ENCODE peak calls at places on chromosome 1, in seven cellular contexts. N is A549; M is Right ventricle myocardium superior; S is CD4-positive, alpha-beta T cell; E is GM23248; C is SHP77; G is HTR-8/SVneo. W is an unnamed sample.

GRCh38 chr1:53715478-53715877 is 23.5 kb downstream of the GLIS1 start:
- DNase-seq in E (peak), S (no peak), C (no peak), N (peak), M (no peak), G (peak), W (no peak)

GRCh38 chr1:148160421-148161251 is 8.6 kb upstream of the NBPF11 start:
- DNase-seq in S (no peak), C (no peak), M (peak), N (no peak), E (peak), G (no peak), W (no peak)

GRCh38 chr1:151006331-151007052 is at the start of gene MINDY1:
- DNase-seq in M (peak), G (peak), C (peak), E (peak), S (no peak), N (peak), W (peak)

GRCh38 chr1:7827134-7827955 is 25.5 kb downstream of the UTS2 start:
- DNase-seq in M (no peak), G (no peak), S (peak), N (no peak), E (no peak), C (no peak), W (no peak)

GRCh38 chr1:209207126-209207700 is 376.3 kb upstream of the CAMK1G start:
- DNase-seq in E (peak), N (no peak), S (no peak), C (no peak), G (no peak), M (no peak), W (no peak)

GRCh38 chr1:238129677-238130076 is 239.0 kb upstream of the ZP4 start:
- DNase-seq in E (no peak), M (no peak), S (no peak), G (no peak), N (no peak), C (no peak), W (no peak)

GRCh38 chr1:235659186-235659771 is 9.7 kb upstream of the GNG4 start:
- DNase-seq in G (no peak), N (no peak), S (no peak), M (no peak), C (no peak), E (no peak), W (no peak)

GRCh38 chr1:42737257-42737656 is 2.8 kb downstream of the CLDN19 start:
- DNase-seq in M (no peak), N (no peak), S (no peak), E (no peak), G (no peak), C (no peak), W (no peak)

GRCh38 chr1:19445417-19446342 is 39.7 kb downstream of the CAPZB start:
- DNase-seq in G (peak), E (peak), M (no peak), S (no peak), C (no peak), N (peak), W (no peak)

GRCh38 chr1:38587734-38588133 is 271.8 kb downstream of the RRAGC start:
- DNase-seq in E (no peak), G (no peak), M (peak), C (no peak), N (no peak), S (no peak), W (no peak)

GRCh38 chr1:31707711-31708110 is 3.9 kb upstream of the COL16A1 start:
- DNase-seq in C (no peak), N (no peak), G (no peak), M (no peak), E (peak), S (no peak), W (peak)

GRCh38 chr1:217462159-217462558 is 168.7 kb downstream of the GPATCH2 start:
- DNase-seq in G (no peak), S (no peak), E (no peak), C (no peak), N (no peak), M (no peak), W (no peak)

GRCh38 chr1:56315293-56315942 is 263.9 kb downstream of the PLPP3 start:
- DNase-seq in C (no peak), G (no peak), N (no peak), E (no peak), S (no peak), M (no peak), W (no peak)

GRCh38 chr1:57101171-57101570 is 135.4 kb upstream of the C8B start:
- DNase-seq in N (no peak), S (no peak), G (no peak), C (no peak), M (no peak), E (peak), W (peak)